ENCODE peak calls at places on chromosomes 13 and 19, in five cellular contexts. G, K, Z, I and L are unnamed samples.

GRCh38 chr19:8363803-8364771 is at the start of gene ANGPTL4:
- DNase-seq in G (peak; percentile 81), K (peak; percentile 64), Z (peak; percentile 55), I (peak; percentile 64), L (no peak)

GRCh38 chr13:45367358-45367757 is 26.4 kb upstream of the TPT1 start:
- DNase-seq in G (peak; percentile 88), K (peak; percentile 81), Z (peak; percentile 94), I (no peak), L (peak; percentile 66)

GRCh38 chr19:19304186-19304975 is 15.9 kb downstream of the SUGP1 start:
- DNase-seq in G (no peak), K (no peak), Z (no peak), I (no peak), L (no peak)

GRCh38 chr19:53553865-53554791 is 16.2 kb downstream of the ZNF331 start:
- DNase-seq in G (no peak), K (no peak), Z (peak; percentile 93), I (no peak), L (no peak)

GRCh38 chr13:40319699-40320586 is 346.5 kb downstream of the FOXO1 start:
- DNase-seq in G (no peak), K (no peak), Z (no peak), I (no peak), L (no peak)

GRCh38 chr13:46184277-46184699 is 2.3 kb upstream of the LCP1 start:
- DNase-seq in G (peak; percentile 66), K (peak; percentile 60), Z (no peak), I (no peak), L (peak; percentile 13)

GRCh38 chr13:31588331-31588730 is 151.0 kb upstream of the RXFP2 start:
- DNase-seq in G (no peak), K (no peak), Z (no peak), I (no peak), L (no peak)

GRCh38 chr19:34336781-34337271 is 28.2 kb upstream of the GPI start:
- DNase-seq in G (no peak), K (peak; percentile 33), Z (peak; percentile 47), I (no peak), L (no peak)

GRCh38 chr13:28022848-28023518 is 34.5 kb upstream of the URAD start:
- DNase-seq in G (peak; percentile 39), K (peak; percentile 64), Z (peak; percentile 46), I (peak; percentile 12), L (peak; percentile 58)

GRCh38 chr19:50500753-50501151 is 10.2 kb downstream of the JOSD2 start:
- DNase-seq in G (no peak), K (no peak), Z (no peak), I (no peak), L (no peak)

GRCh38 chr13:41008349-41008980 is 10.7 kb downstream of the ELF1 start:
- DNase-seq in G (no peak), K (no peak), Z (peak; percentile 90), I (no peak), L (no peak)

GRCh38 chr13:98490866-98491265 is 86.0 kb downstream of the STK24 start:
- DNase-seq in G (no peak), K (no peak), Z (no peak), I (no peak), L (no peak)

GRCh38 chr13:112781881-112782361 is 92.1 kb downstream of the ATP11A start:
- DNase-seq in G (no peak), K (no peak), Z (no peak), I (no peak), L (peak; percentile 35)

GRCh38 chr13:24664726-24665409 is 15.3 kb upstream of the ATP12A start:
- DNase-seq in G (no peak), K (peak; percentile 37), Z (peak; percentile 63), I (no peak), L (no peak)

GRCh38 chr19:36849701-36850645 is 703 bp upstream of the ZNF345 start:
- DNase-seq in G (peak; percentile 92), K (peak; percentile 97), Z (peak; percentile 89), I (peak; percentile 86), L (peak; percentile 84)

GRCh38 chr19:33800012-33800680 is 3.5 kb downstream of the KCTD15 start:
- DNase-seq in G (no peak), K (no peak), Z (no peak), I (no peak), L (no peak)

GRCh38 chr13:100559886-100560285 is 28.7 kb downstream of the GGACT start:
- DNase-seq in G (no peak), K (no peak), Z (no peak), I (no peak), L (no peak)

GRCh38 chr19:41799444-41800000 is 3.1 kb downstream of the CEACAM3 start:
- DNase-seq in G (no peak), K (no peak), Z (no peak), I (no peak), L (no peak)

GRCh38 chr13:112603641-112604220 is 15.8 kb upstream of the TUBGCP3 start:
- DNase-seq in G (no peak), K (no peak), Z (peak; percentile 31), I (no peak), L (no peak)

GRCh38 chr13:36414461-36414860 is 17.8 kb upstream of the CCNA1 start:
- DNase-seq in G (no peak), K (peak; percentile 78), Z (no peak), I (no peak), L (no peak)

GRCh38 chr13:29427937-29428309 is 167.6 kb downstream of the SLC7A1 start:
- DNase-seq in G (no peak), K (no peak), Z (no peak), I (no peak), L (no peak)

GRCh38 chr13:55359067-55359466 is 1781.7 kb upstream of the PRR20A start:
- DNase-seq in G (no peak), K (peak; percentile 2), Z (no peak), I (no peak), L (no peak)

GRCh38 chr19:47188507-47189033 is 42.4 kb downstream of the BBC3 start:
- DNase-seq in G (no peak), K (no peak), Z (no peak), I (no peak), L (no peak)

GRCh38 chr13:33218426-33218825 is 67.1 kb downstream of the STARD13 start:
- DNase-seq in G (no peak), K (no peak), Z (no peak), I (no peak), L (no peak)

GRCh38 chr13:94033830-94034642 is 445.4 kb downstream of the DCT start:
- DNase-seq in G (no peak), K (no peak), Z (peak; percentile 3), I (no peak), L (no peak)

GRCh38 chr13:114112231-114112825 is 20.1 kb downstream of the RASA3 start:
- DNase-seq in G (no peak), K (peak; percentile 66), Z (peak; percentile 45), I (no peak), L (no peak)

GRCh38 chr13:96011291-96011875 is 41.8 kb downstream of the UGGT2 start:
- DNase-seq in G (no peak), K (no peak), Z (peak; percentile 53), I (no peak), L (no peak)

GRCh38 chr13:26623125-26623524 is 65.6 kb downstream of the WASF3 start:
- DNase-seq in G (no peak), K (no peak), Z (no peak), I (no peak), L (no peak)

GRCh38 chr13:112702983-112703379 is 13.1 kb downstream of the ATP11A start:
- DNase-seq in G (no peak), K (no peak), Z (no peak), I (no peak), L (no peak)

GRCh38 chr19:13451596-13451995 is 54.7 kb downstream of the CACNA1A start:
- DNase-seq in G (no peak), K (no peak), Z (no peak), I (no peak), L (no peak)

GRCh38 chr13:44293908-44294735 is 79.5 kb upstream of the SERP2 start:
- DNase-seq in G (no peak), K (no peak), Z (peak; percentile 72), I (no peak), L (no peak)

GRCh38 chr13:85241045-85241444 is 558.2 kb downstream of the SLITRK6 start:
- DNase-seq in G (no peak), K (no peak), Z (peak; percentile 44), I (no peak), L (no peak)

GRCh38 chr19:17488593-17489391 is 18.5 kb downstream of the SLC27A1 start:
- DNase-seq in G (peak; percentile 99), K (peak; percentile 99), Z (no peak), I (peak; percentile 77), L (peak; percentile 96)

GRCh38 chr19:55340784-55341147 is 1.1 kb downstream of the KMT5C start:
- DNase-seq in G (peak; percentile 57), K (no peak), Z (no peak), I (no peak), L (no peak)
- H2BK15ac ChIP-seq in G (no peak overlapping the region), K (no peak overlapping the region), Z (no peak overlapping the region), I (peak overlapping the region; percentile 79), L (no peak overlapping the region)

DNA sequence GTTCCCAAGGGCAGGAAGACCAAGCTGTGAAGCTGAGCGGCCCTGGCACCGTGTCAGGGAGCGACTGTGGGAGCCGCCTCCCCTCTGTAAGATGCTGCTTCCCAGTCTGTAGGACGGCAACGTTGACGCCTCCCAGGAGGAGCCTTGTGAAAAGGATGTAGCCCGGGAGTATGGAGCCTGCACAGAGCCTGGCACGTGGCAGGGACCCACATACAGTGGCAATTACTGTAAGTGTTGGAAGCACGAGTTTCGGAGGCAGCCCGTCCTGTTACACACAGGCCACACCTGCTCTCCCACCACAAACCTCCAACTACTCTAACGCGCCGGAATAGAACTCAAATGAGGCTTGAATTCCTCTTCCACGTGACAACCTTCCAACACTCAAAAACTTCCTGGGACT is 6.6 kb downstream of the RAB20 start:
- DNase-seq in G (no peak), K (no peak), Z (no peak), I (no peak), L (no peak)
- H2BK15ac ChIP-seq in G (no peak overlapping the region), K (no peak overlapping the region), Z (no peak overlapping the region), I (no peak overlapping the region), L (no peak overlapping the region)

GRCh38 chr19:1259206-1259872 is 9.8 kb upstream of the CIRBP start:
- DNase-seq in G (peak; percentile 90), K (peak; percentile 90), Z (peak; percentile 51), I (no peak), L (no peak)
- H2BK15ac ChIP-seq in G (no peak overlapping the region), K (no peak overlapping the region), Z (no peak overlapping the region), I (peak overlapping the region; percentile 58), L (no peak overlapping the region)

DNA sequence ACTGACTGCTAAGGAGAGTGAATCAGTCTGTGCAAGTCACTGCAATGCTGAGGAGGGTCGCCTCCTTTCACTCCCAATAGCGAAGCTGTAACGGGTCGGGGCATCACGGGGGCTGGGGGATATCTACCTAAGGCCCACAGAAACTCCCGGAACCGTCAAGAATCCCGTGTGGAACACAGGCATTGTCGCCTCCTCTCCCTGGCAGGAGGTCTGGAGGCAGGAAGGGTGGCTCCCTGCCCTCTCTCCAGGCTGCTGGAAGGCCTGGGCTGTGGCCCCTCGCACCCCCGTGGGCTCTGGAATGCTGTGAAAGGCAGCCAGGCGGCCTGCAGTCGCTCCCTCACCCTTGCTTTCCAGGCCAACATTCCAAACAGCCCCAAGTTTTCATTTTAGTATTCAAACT is 109.4 kb downstream of the CRYL1 start:
- DNase-seq in G (no peak), K (no peak), Z (no peak), I (no peak), L (no peak)
- H2BK15ac ChIP-seq in G (no peak overlapping the region), K (no peak overlapping the region), Z (no peak overlapping the region), I (no peak overlapping the region), L (no peak overlapping the region)

GRCh38 chr19:55340144-55340783 is 588 bp downstream of the KMT5C start:
- DNase-seq in G (peak; percentile 52), K (peak; percentile 45), Z (no peak), I (no peak), L (no peak)
- H2BK15ac ChIP-seq in G (no peak overlapping the region), K (no peak overlapping the region), Z (no peak overlapping the region), I (peak overlapping the region; percentile 83), L (peak overlapping the region; percentile 53)